ENCODE peak calls at places on chromosomes 12 and 14, in ten cellular contexts. F is A549; N is thyroid gland; W is heart right ventricle; C is CD8-positive, alpha-beta T cell; X is H9; Y is MM.1S; R is upper lobe of right lung; G is heart left ventricle; P is gastrocnemius medialis. U is an unnamed sample.

GRCh38 chr12:47422656-47423055 is 283.2 kb downstream of the RPAP3 start:
- DNase-seq in F (no peak), N (no peak), W (no peak), C (no peak), X (no peak), Y (no peak), R (no peak), G (no peak), P (no peak), U (no peak)

GRCh38 chr14:88189040-88189839 is 133.8 kb downstream of the KCNK10 start:
- DNase-seq in F (peak), N (peak), W (peak), C (peak), X (peak), Y (peak), R (no peak), G (peak), P (peak), U (peak)

GRCh38 chr12:67498981-67499380 is 149.6 kb upstream of the DYRK2 start:
- DNase-seq in F (no peak), N (no peak), W (no peak), C (no peak), X (no peak), Y (no peak), R (no peak), G (no peak), P (no peak), U (no peak)

GRCh38 chr12:23815810-23816209 is 133.7 kb downstream of the SOX5 start:
- DNase-seq in F (no peak), N (no peak), W (no peak), C (no peak), X (no peak), Y (no peak), R (no peak), G (no peak), P (no peak), U (no peak)

GRCh38 chr12:70043490-70044138 is 199.6 kb upstream of the CNOT2 start:
- DNase-seq in F (no peak), N (no peak), W (peak), C (no peak), X (no peak), Y (no peak), R (no peak), G (peak), P (no peak), U (no peak)

GRCh38 chr12:64780531-64781373 is 21.5 kb upstream of the GNS start:
- DNase-seq in F (peak), N (peak), W (peak), C (peak), X (peak), Y (peak), R (peak), G (peak), P (no peak), U (no peak)

GRCh38 chr12:78209851-78210493 is 379.3 kb downstream of the NAV3 start:
- DNase-seq in F (no peak), N (no peak), W (peak), C (no peak), X (no peak), Y (no peak), R (no peak), G (peak), P (no peak), U (peak)

GRCh38 chr14:92922883-92923743 is at the start of gene CHGA:
- DNase-seq in F (peak), N (peak), W (peak), C (peak), X (peak), Y (no peak), R (peak), G (peak), P (no peak), U (peak)

GRCh38 chr12:91194500-91194899 is 11.9 kb upstream of the DCN start:
- DNase-seq in F (no peak), N (no peak), W (no peak), C (no peak), X (no peak), Y (no peak), R (no peak), G (no peak), P (no peak), U (no peak)

GRCh38 chr14:104697892-104698583 is 8.6 kb downstream of the INF2 start:
- DNase-seq in F (no peak), N (no peak), W (no peak), C (no peak), X (no peak), Y (no peak), R (no peak), G (no peak), P (no peak), U (peak)

GRCh38 chr12:86683568-86683991 is 427.4 kb upstream of the MGAT4C start:
- DNase-seq in F (no peak), N (no peak), W (no peak), C (no peak), X (no peak), Y (no peak), R (no peak), G (no peak), P (no peak), U (no peak)
- H3K27ac ChIP-seq in F (no peak), N (no peak), W (no peak), C (no peak), X (no peak), Y (no peak), R (no peak), G (no peak), P (no peak), U (no peak)

GRCh38 chr14:74691456-74691855 is 21.4 kb downstream of the AREL1 start:
- DNase-seq in F (no peak), N (no peak), W (no peak), C (no peak), X (no peak), Y (no peak), R (no peak), G (no peak), P (no peak), U (no peak)
- H3K27ac ChIP-seq in F (no peak), N (no peak), W (peak), C (no peak), X (no peak), Y (no peak), R (no peak), G (peak), P (no peak), U (no peak)

DNA sequence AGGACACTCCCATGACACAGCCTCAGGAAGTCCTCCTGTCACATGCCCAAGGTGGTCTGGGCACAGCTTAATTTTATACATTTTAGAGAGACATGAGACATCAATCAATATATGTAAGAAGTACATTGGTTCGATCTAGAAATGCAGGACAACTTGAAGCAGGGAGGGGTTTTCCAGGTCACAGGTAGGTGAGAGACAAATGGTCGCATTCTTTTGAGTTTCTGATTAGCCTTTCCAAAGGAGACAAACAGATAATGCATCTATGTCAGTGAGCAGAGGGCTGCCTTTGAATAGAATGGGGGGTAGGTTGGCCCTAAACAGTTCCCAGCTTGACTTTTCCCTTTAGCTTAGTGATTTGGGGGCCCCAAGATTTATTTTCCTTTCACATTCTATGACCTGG is 2.5 kb downstream of the HSPB8 start:
- DNase-seq in F (no peak), N (no peak), W (no peak), C (no peak), X (no peak), Y (no peak), R (no peak), G (no peak), P (no peak), U (no peak)
- H3K27ac ChIP-seq in F (peak), N (peak), W (peak), C (no peak), X (no peak), Y (no peak), R (peak), G (peak), P (peak), U (no peak)

GRCh38 chr14:65228956-65229355 is 126.6 kb upstream of the MAX start:
- DNase-seq in F (no peak), N (no peak), W (no peak), C (no peak), X (no peak), Y (no peak), R (no peak), G (no peak), P (no peak), U (no peak)

GRCh38 chr14:65229431-65230286 is 127.3 kb upstream of the MAX start:
- DNase-seq in F (no peak), N (peak), W (peak), C (peak), X (peak), Y (no peak), R (peak), G (peak), P (no peak), U (no peak)

GRCh38 chr14:65228436-65228835 is 126.1 kb upstream of the MAX start:
- DNase-seq in F (no peak), N (no peak), W (no peak), C (no peak), X (no peak), Y (peak), R (no peak), G (no peak), P (no peak), U (no peak)

GRCh38 chr14:65231286-65231980 is 129.1 kb upstream of the MAX start:
- DNase-seq in F (no peak), N (peak), W (no peak), C (no peak), X (no peak), Y (no peak), R (no peak), G (no peak), P (no peak), U (no peak)

DNA sequence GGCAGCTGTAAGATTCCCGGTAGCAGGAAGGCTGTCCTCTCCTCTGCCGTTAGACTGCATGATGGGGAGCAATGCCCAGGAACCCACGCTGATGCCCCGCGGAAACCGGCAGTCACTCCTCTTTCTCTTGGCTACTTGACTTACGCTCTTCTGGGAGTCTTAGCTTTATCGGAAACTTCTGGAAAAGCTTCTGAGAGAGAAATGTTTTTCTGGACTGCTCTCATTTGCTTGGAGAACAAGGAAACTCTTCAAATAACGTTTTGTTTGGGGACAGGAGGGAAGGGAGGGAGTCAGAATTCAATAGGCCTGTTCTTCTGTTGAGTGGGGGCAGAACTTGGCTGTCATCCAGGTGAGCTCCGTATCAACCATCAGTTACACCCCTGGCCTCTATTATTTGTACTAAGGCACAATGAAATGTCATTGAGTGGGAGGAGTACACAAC is 128.0 kb upstream of the MAX start:
- DNase-seq in F (peak), N (peak), W (peak), C (no peak), X (no peak), Y (no peak), R (peak), G (peak), P (no peak), U (peak)
- H3K27ac ChIP-seq in F (peak), N (peak), W (peak), C (no peak), X (no peak), Y (no peak), R (peak), G (peak), P (peak), U (peak)

GRCh38 chr12:22229652-22230279 is 104.7 kb downstream of the ST8SIA1 start:
- DNase-seq in F (peak), N (no peak), W (no peak), C (no peak), X (no peak), Y (no peak), R (no peak), G (no peak), P (no peak), U (no peak)
- H3K27ac ChIP-seq in F (peak), N (no peak), W (no peak), C (no peak), X (no peak), Y (no peak), R (no peak), G (no peak), P (no peak), U (no peak)

GRCh38 chr12:120970310-120970709 is 8.0 kb upstream of the HNF1A start:
- DNase-seq in F (no peak), N (no peak), W (no peak), C (no peak), X (no peak), Y (no peak), R (no peak), G (no peak), P (no peak), U (no peak)

GRCh38 chr12:120977531-120978295 is 630 bp upstream of the HNF1A start:
- DNase-seq in F (no peak), N (no peak), W (no peak), C (no peak), X (no peak), Y (no peak), R (no peak), G (no peak), P (no peak), U (no peak)

GRCh38 chr12:120971299-120972180 is 6.8 kb upstream of the HNF1A start:
- DNase-seq in F (peak), N (peak), W (peak), C (peak), X (no peak), Y (peak), R (no peak), G (no peak), P (no peak), U (no peak)

GRCh38 chr12:120978296-120979219 is at the start of gene HNF1A:
- DNase-seq in F (peak), N (no peak), W (no peak), C (no peak), X (no peak), Y (no peak), R (no peak), G (no peak), P (no peak), U (no peak)

GRCh38 chr12:120972870-120973543 is 5.3 kb upstream of the HNF1A start:
- DNase-seq in F (no peak), N (peak), W (no peak), C (no peak), X (peak), Y (no peak), R (no peak), G (no peak), P (no peak), U (no peak)
- H3K27ac ChIP-seq in F (no peak), N (no peak), W (no peak), C (no peak), X (no peak), Y (no peak), R (no peak), G (no peak), P (no peak), U (no peak)

U was measured in caudate nucleus.